ENCODE peak calls at places on chromosome 3, in seven cellular contexts. K, P, Y, O, N, J and R are unnamed samples.

GRCh38 chr3:194472290-194472920 is 14.4 kb downstream of the ATP13A3 start:
- DNase-seq in N (peak), K (no peak), O (peak), J (no peak), P (no peak), Y (peak), R (no peak)

GRCh38 chr3:126414406-126414805 is 19.7 kb downstream of the CFAP100 start:
- DNase-seq in N (no peak), Y (no peak), K (no peak), O (no peak), J (no peak), P (no peak), R (no peak)

GRCh38 chr3:120198305-120198878 is 86.6 kb downstream of the GPR156 start:
- DNase-seq in P (no peak), O (peak), N (peak), K (no peak), J (no peak), Y (no peak), R (no peak)

GRCh38 chr3:181713673-181714270 is 2.0 kb downstream of the SOX2 start:
- DNase-seq in K (no peak), J (no peak), N (no peak), P (no peak), O (no peak), Y (no peak), R (no peak)

GRCh38 chr3:9135526-9135925 is 113.9 kb downstream of the SRGAP3 start:
- DNase-seq in J (no peak), O (no peak), Y (no peak), P (no peak), N (no peak), K (no peak), R (no peak)

GRCh38 chr3:152325136-152325535 is 56.4 kb downstream of the MBNL1 start:
- DNase-seq in N (no peak), P (no peak), K (no peak), O (no peak), Y (no peak), J (no peak), R (no peak)

GRCh38 chr3:177459397-177459796 is 262.1 kb upstream of the TBL1XR1 start:
- DNase-seq in N (no peak), K (no peak), J (no peak), P (no peak), Y (no peak), O (no peak), R (no peak)

GRCh38 chr3:105281989-105282388 is 84.7 kb upstream of the ALCAM start:
- DNase-seq in O (no peak), P (no peak), N (no peak), K (no peak), Y (no peak), J (no peak), R (no peak)

GRCh38 chr3:113948015-113948917 is 453 bp downstream of the ZDHHC23 start:
- DNase-seq in O (peak), P (peak), Y (peak), N (peak), K (peak), J (peak), R (no peak)

GRCh38 chr3:53243165-53243564 is 12.7 kb downstream of the TKT start:
- DNase-seq in O (peak), N (no peak), K (no peak), P (peak), Y (no peak), J (peak), R (no peak)

GRCh38 chr3:188854395-188855149 is 317.2 kb upstream of the TPRG1 start:
- DNase-seq in P (no peak), O (no peak), N (no peak), K (no peak), J (no peak), Y (no peak), R (no peak)

GRCh38 chr3:183253961-183254815 is 1.1 kb downstream of the B3GNT5 start:
- DNase-seq in K (peak), P (peak), J (peak), Y (peak), N (no peak), O (peak), R (no peak)

GRCh38 chr3:189629803-189630455 is 1.3 kb upstream of the TP63 start:
- DNase-seq in O (peak), P (no peak), J (no peak), Y (no peak), N (peak), K (no peak), R (no peak)

GRCh38 chr3:4416427-4416826 is 50.6 kb downstream of the SUMF1 start:
- DNase-seq in K (no peak), Y (no peak), J (no peak), N (no peak), O (no peak), P (no peak), R (no peak)

DNA sequence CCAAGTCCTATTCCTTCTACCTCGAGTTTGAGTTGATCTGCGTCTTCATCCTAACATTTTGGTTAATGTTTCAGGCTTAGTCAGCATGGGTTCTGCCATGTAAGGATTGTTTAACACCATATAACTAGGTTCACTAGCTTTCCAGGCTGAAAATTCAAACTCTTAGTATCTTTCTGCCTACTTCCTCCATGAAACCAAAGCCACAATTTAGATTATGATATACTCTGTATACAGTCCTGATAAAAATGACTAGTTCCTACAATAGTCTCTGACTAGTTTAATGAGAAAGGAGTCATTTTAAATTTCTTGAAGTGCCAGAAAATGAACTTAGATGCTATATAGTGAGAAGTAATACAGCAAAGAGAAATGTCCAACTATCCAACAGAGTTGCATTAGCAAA is 6.6 kb upstream of the BTLA start:
- DNase-seq in K (no peak), Y (no peak), O (no peak), N (no peak), P (no peak), J (no peak), R (no peak)
- TF ChIP-seq CTCF in K (no peak), Y (no peak), O (no peak), N (no peak), P (no peak), J (no peak), R (no peak)

DNA sequence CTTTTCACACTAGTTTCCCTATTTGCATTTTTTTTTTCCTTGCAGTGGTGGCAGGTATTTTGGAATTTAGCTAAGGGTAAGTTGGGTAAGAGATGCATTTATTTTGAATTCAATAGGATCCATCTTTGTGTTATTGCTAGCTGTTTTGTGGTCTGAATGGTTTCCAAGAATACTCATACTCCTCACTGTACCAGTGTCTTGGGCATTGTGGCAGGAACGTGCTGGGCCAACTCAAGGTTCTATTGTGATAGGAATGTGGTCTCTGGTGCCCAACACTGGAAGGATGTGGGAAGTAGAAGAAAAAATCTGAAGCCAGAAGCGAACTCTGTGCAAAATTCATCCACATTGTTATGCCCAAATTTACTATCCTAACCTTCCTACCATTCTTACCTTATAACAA is 135.6 kb downstream of the RBMS3 start:
- DNase-seq in Y (no peak), O (no peak), K (no peak), P (no peak), J (no peak), N (no peak), R (no peak)
- TF ChIP-seq CTCF in Y (no peak), O (no peak), K (no peak), P (no peak), J (no peak), N (no peak), R (no peak)

GRCh38 chr3:94456332-94456731 is 393.5 kb downstream of the NSUN3 start:
- DNase-seq in N (no peak), K (no peak), O (no peak), P (no peak), Y (no peak), J (no peak), R (no peak)
- TF ChIP-seq CTCF in N (no peak), K (no peak), O (no peak), P (no peak), Y (no peak), J (no peak), R (no peak)

GRCh38 chr3:24394754-24395153 is 99.9 kb downstream of the THRB start:
- DNase-seq in J (no peak), O (no peak), P (no peak), Y (no peak), N (no peak), K (no peak), R (no peak)
- TF ChIP-seq CTCF in J (no peak), O (no peak), P (no peak), Y (no peak), N (no peak), K (no peak), R (no peak)

DNA sequence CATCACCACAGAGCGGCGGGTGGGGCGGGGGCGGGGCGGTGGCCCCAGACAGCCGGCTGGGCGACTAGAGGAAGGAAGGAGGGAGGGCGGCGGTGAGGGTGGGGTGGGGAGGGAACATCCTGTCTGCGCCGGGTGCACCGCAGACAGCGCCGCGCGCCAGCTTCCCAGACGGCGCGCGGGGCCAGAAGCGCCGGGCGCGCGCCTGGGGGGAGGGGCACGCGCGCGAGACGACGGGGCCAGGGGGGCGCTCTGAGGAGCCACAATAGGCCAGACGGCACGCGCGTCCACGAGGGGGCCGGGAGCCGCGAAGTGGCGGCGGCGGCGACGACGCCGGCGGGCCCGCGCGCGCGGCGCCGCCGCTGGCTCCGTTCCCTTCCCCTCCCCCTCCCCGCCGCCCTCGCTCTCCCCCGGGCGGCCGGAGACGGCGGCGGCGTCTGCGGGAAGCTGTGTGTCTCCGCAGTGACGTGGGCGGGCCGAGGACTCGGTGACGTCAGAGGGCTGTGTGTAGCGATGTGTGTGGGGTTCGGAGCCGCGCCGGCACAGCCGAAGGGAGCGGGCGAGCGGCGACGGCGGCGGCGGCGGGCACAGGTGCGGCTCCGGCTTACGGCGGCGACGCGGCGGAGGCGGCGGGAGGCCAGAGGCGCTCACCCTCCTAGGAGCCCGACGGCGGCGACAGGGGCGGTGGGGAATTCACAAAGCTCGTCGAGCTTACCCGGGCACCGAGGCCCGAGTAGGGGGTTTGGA is at the start of gene SKIL:
- DNase-seq in J (peak), P (peak), N (peak), Y (peak), K (peak), O (peak), R (peak)
- TF ChIP-seq CTCF in J (no peak), P (no peak), N (peak), Y (peak), K (no peak), O (peak), R (no peak)

DNA sequence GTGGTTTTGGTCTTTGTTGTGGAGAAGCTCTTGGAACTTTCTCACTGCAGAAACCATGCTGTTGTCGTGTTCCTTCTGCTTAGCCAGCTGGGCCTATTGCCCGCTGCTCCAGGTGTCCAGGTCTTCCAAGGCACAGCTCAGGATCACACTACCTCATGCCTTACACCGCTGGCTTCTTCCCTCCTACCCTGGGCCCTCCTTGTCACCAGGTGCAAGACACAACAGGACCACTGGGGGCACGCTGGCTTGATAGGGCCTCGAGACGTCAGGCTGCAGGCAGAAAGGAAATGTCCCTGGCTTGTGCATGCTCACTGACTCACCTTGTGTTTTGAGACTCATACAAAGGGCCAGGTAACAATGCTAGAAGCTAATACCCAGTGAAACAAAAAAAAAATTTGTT is 32.3 kb downstream of the PAQR9 start:
- DNase-seq in Y (peak), P (peak), O (peak), N (peak), J (no peak), K (no peak), R (no peak)
- TF ChIP-seq CTCF in Y (peak), P (peak), O (no peak), N (peak), J (no peak), K (no peak), R (no peak)